ENCODE peak calls at places on chromosomes 3 and 15, in ten cellular contexts. O is HS-27A; P is K562; C is endodermal cell; I is stimulated activated CD8-positive, alpha-beta memory T cell treated with anti-CD3 and anti-CD28 coated beads, Interleukin-15, amount 100 ng/mL, for 4 hours; U is fibroblast of mammary gland; N is CD8-positive, alpha-beta T cell; T is left kidney; Y is HTR-8/SVneo; L is NCI-H187. Z is an unnamed sample.

GRCh38 chr3:12442654-12443501 is 41.4 kb upstream of the TSEN2 start:
- DNase-seq in O (no peak), P (no peak), C (no peak), I (no peak), U (no peak), N (no peak), T (peak), Y (peak), L (no peak), Z (no peak)

GRCh38 chr3:193665370-193665989 is 72.5 kb downstream of the OPA1 start:
- DNase-seq in O (no peak), P (no peak), C (no peak), I (no peak), U (peak), N (no peak), T (peak), Y (no peak), L (no peak), Z (no peak)

GRCh38 chr3:60912142-60912541 is 339.1 kb downstream of the FHIT start:
- DNase-seq in O (no peak), P (no peak), C (no peak), I (no peak), U (no peak), N (no peak), T (no peak), Y (no peak), L (no peak), Z (no peak)

GRCh38 chr15:87021771-87022170 is 942.1 kb downstream of the AGBL1 start:
- DNase-seq in O (no peak), P (no peak), C (no peak), I (no peak), U (no peak), N (no peak), T (no peak), Y (no peak), L (no peak), Z (no peak)

GRCh38 chr3:2098398-2099027 is at the start of gene CNTN4:
- DNase-seq in O (no peak), P (no peak), C (peak), I (no peak), U (no peak), N (no peak), T (peak), Y (no peak), L (peak), Z (peak)

GRCh38 chr15:60695713-60696522 is 217.0 kb upstream of the ICE2 start:
- DNase-seq in O (no peak), P (no peak), C (no peak), I (peak), U (peak), N (peak), T (peak), Y (no peak), L (no peak), Z (peak)

GRCh38 chr3:31274406-31275024 is 258.2 kb upstream of the STT3B start:
- DNase-seq in O (no peak), P (no peak), C (no peak), I (no peak), U (no peak), N (no peak), T (no peak), Y (no peak), L (no peak), Z (no peak)

GRCh38 chr3:37770938-37771918 is 90.5 kb upstream of the CTDSPL start:
- DNase-seq in O (no peak), P (no peak), C (no peak), I (no peak), U (no peak), N (no peak), T (peak), Y (no peak), L (no peak), Z (no peak)

GRCh38 chr15:93603550-93603949 is 514.5 kb upstream of the RGMA start:
- DNase-seq in O (no peak), P (no peak), C (no peak), I (no peak), U (no peak), N (no peak), T (no peak), Y (no peak), L (no peak), Z (no peak)